ENCODE peak calls at places on chromosomes 16 and 17, in six cellular contexts. G, J, B, A, F and Y are unnamed samples.

GRCh38 chr16:80300456-80300855 is 240.3 kb upstream of the DYNLRB2 start:
- DNase-seq in G (no peak), J (no peak), B (no peak), A (no peak), F (no peak), Y (no peak)

GRCh38 chr16:19524866-19525723 is 1.4 kb downstream of the CCP110 start:
- DNase-seq in G (no peak), J (peak), B (no peak), A (no peak), F (peak), Y (no peak)

GRCh38 chr17:38898812-38899348 is 26.5 kb upstream of the LASP1NB start:
- DNase-seq in G (peak), J (peak), B (no peak), A (no peak), F (no peak), Y (no peak)

GRCh38 chr17:43659823-43660222 is 1.9 kb downstream of the MEOX1 start:
- DNase-seq in G (no peak), J (no peak), B (no peak), A (no peak), F (no peak), Y (no peak)

GRCh38 chr16:4414187-4414909 is 2.0 kb downstream of the CORO7 start:
- DNase-seq in G (peak), J (peak), B (no peak), A (no peak), F (peak), Y (peak)

GRCh38 chr16:75044800-75045361 is 46.1 kb downstream of the ZNRF1 start:
- DNase-seq in G (no peak), J (no peak), B (no peak), A (peak), F (no peak), Y (no peak)

GRCh38 chr16:87620201-87620495 is 17.8 kb downstream of the JPH3 start:
- DNase-seq in G (no peak), J (no peak), B (no peak), A (no peak), F (no peak), Y (no peak)

GRCh38 chr16:53537591-53537990 is 34.6 kb upstream of the AKTIP start:
- DNase-seq in G (no peak), J (no peak), B (no peak), A (no peak), F (no peak), Y (no peak)

GRCh38 chr16:3190949-3191353 is 2.9 kb downstream of the OR1F1 start:
- DNase-seq in G (no peak), J (peak), B (no peak), A (no peak), F (peak), Y (peak)

GRCh38 chr17:22512997-22513538 is 820.7 kb downstream of the KCNJ18 start:
- DNase-seq in G (no peak), J (no peak), B (no peak), A (no peak), F (no peak), Y (no peak)

GRCh38 chr17:79041723-79042420 is 17.9 kb downstream of the C1QTNF1 start:
- DNase-seq in G (no peak), J (no peak), B (no peak), A (no peak), F (no peak), Y (no peak)

GRCh38 chr17:55286681-55287589 is 22.2 kb downstream of the HLF start:
- DNase-seq in G (no peak), J (no peak), B (no peak), A (no peak), F (no peak), Y (no peak)

GRCh38 chr17:40347319-40348135 is 17.0 kb downstream of the GJD3 start:
- DNase-seq in G (no peak), J (no peak), B (no peak), A (peak), F (no peak), Y (no peak)

GRCh38 chr16:12176051-12176450 is 199.5 kb downstream of the SNX29 start:
- DNase-seq in G (no peak), J (no peak), B (no peak), A (no peak), F (no peak), Y (no peak)

GRCh38 chr16:86882586-86883280 is 304.4 kb downstream of the FOXL1 start:
- DNase-seq in G (no peak), J (no peak), B (no peak), A (no peak), F (no peak), Y (no peak)

GRCh38 chr16:52469775-52470174 is 77.2 kb downstream of the TOX3 start:
- DNase-seq in G (peak), J (no peak), B (no peak), A (no peak), F (peak), Y (peak)

GRCh38 chr17:57009737-57010445 is 32.0 kb downstream of the SCPEP1 start:
- DNase-seq in G (peak), J (peak), B (peak), A (no peak), F (peak), Y (peak)

GRCh38 chr17:42775534-42776098 is 2.4 kb downstream of the VPS25 start:
- DNase-seq in G (no peak), J (no peak), B (no peak), A (no peak), F (no peak), Y (no peak)

GRCh38 chr17:42321555-42321954 is 33.3 kb downstream of the STAT5A start:
- DNase-seq in G (no peak), J (no peak), B (no peak), A (no peak), F (no peak), Y (no peak)

GRCh38 chr17:68061512-68062313 is 26.2 kb downstream of the KPNA2 start:
- DNase-seq in G (no peak), J (no peak), B (no peak), A (no peak), F (no peak), Y (peak)

GRCh38 chr16:30095166-30096078 is 591 bp downstream of the YPEL3 start:
- DNase-seq in G (no peak), J (peak), B (no peak), A (no peak), F (peak), Y (peak)